ENCODE peak calls at places on chromosomes 12 and 14, in four cellular contexts. One of them, this sample, is unnamed. For H3K4me1, the result is how much of the 10 kb centered on the place peaks cover.

GRCh38 chr12:111840831-111841230 is 1.2 kb upstream of the MAPKAPK5 start:
- DNase-seq in HCT116: no peak
- DNase-seq in heart right ventricle: no peak
- DNase-seq in body of pancreas: no peak
- DNase-seq in this sample: no peak

GRCh38 chr12:3203713-3204112 is 126.5 kb downstream of the TSPAN9 start:
- DNase-seq in body of pancreas: no peak
- DNase-seq in HCT116: no peak
- DNase-seq in heart right ventricle: no peak
- DNase-seq in this sample: no peak

GRCh38 chr12:13905795-13906194 is 75.6 kb downstream of the GRIN2B start:
- DNase-seq in HCT116: no peak
- DNase-seq in heart right ventricle: no peak
- DNase-seq in body of pancreas: no peak
- DNase-seq in this sample: no peak

GRCh38 chr12:11782914-11783420 is 133.5 kb downstream of the ETV6 start:
- DNase-seq in HCT116: no peak
- DNase-seq in body of pancreas: no peak
- DNase-seq in heart right ventricle: no peak
- DNase-seq in this sample: no peak

GRCh38 chr14:26887842-26888241 is 290.0 kb upstream of the NOVA1 start:
- DNase-seq in heart right ventricle: no peak
- DNase-seq in HCT116: no peak
- DNase-seq in body of pancreas: peak
- DNase-seq in this sample: peak

GRCh38 chr12:113207621-113208040 is 13.6 kb upstream of the TPCN1 start:
- DNase-seq in HCT116: no peak
- DNase-seq in heart right ventricle: no peak
- DNase-seq in body of pancreas: no peak
- DNase-seq in this sample: no peak

GRCh38 chr14:95497561-95498011 is 18.9 kb downstream of the SYNE3 start:
- DNase-seq in HCT116: no peak
- DNase-seq in heart right ventricle: no peak
- DNase-seq in body of pancreas: no peak
- DNase-seq in this sample: no peak

GRCh38 chr12:90729741-90730140 is 225.2 kb downstream of the CCER1 start:
- DNase-seq in body of pancreas: no peak
- DNase-seq in heart right ventricle: no peak
- DNase-seq in HCT116: peak
- DNase-seq in this sample: no peak

GRCh38 chr12:105670664-105671063 is 340.2 kb downstream of the C12orf75 start:
- DNase-seq in heart right ventricle: no peak
- DNase-seq in HCT116: no peak
- DNase-seq in body of pancreas: no peak
- DNase-seq in this sample: no peak

GRCh38 chr14:54637829-54638446 is 71.0 kb downstream of the SAMD4A start:
- DNase-seq in body of pancreas: no peak
- DNase-seq in heart right ventricle: no peak
- DNase-seq in HCT116: no peak
- DNase-seq in this sample: no peak

GRCh38 chr14:40164083-40164482 is 731.9 kb upstream of the FBXO33 start:
- DNase-seq in heart right ventricle: no peak
- DNase-seq in body of pancreas: no peak
- DNase-seq in HCT116: no peak
- DNase-seq in this sample: no peak

GRCh38 chr14:61537567-61538463 is 157.5 kb upstream of the HIF1A start:
- DNase-seq in HCT116: peak
- DNase-seq in body of pancreas: peak
- DNase-seq in heart right ventricle: no peak
- DNase-seq in this sample: no peak

GRCh38 chr12:102478416-102479098 is 1.8 kb downstream of the IGF1 start:
- DNase-seq in HCT116: no peak
- DNase-seq in body of pancreas: no peak
- DNase-seq in heart right ventricle: no peak
- DNase-seq in this sample: no peak

GRCh38 chr12:122871851-122872785 is 23.8 kb downstream of the VPS37B start:
- DNase-seq in HCT116: no peak
- DNase-seq in body of pancreas: peak
- DNase-seq in heart right ventricle: peak
- DNase-seq in this sample: peak
- H3K4me3 ChIP-seq in HCT116: no peak
- H3K4me3 ChIP-seq in body of pancreas: no peak
- H3K4me3 ChIP-seq in heart right ventricle: no peak
- H3K4me3 ChIP-seq in this sample: peak

GRCh38 chr14:83870556-83870955 is 1659.4 kb upstream of the FLRT2 start:
- DNase-seq in body of pancreas: no peak
- DNase-seq in HCT116: no peak
- DNase-seq in heart right ventricle: no peak
- DNase-seq in this sample: no peak

GRCh38 chr14:83873626-83874025 is 1656.3 kb upstream of the FLRT2 start:
- DNase-seq in HCT116: no peak
- DNase-seq in body of pancreas: no peak
- DNase-seq in heart right ventricle: no peak
- DNase-seq in this sample: no peak

GRCh38 chr14:83874662-83875061 is 1655.3 kb upstream of the FLRT2 start:
- DNase-seq in heart right ventricle: no peak
- DNase-seq in HCT116: no peak
- DNase-seq in body of pancreas: no peak
- DNase-seq in this sample: no peak
- H3K4me1 ChIP-seq in heart right ventricle: under half
- H3K4me1 ChIP-seq in HCT116: under half
- H3K4me1 ChIP-seq in body of pancreas: under half
- H3K4me1 ChIP-seq in this sample: under half

GRCh38 chr12:4911316-4911994 is 1.8 kb downstream of the KCNA1 start:
- DNase-seq in body of pancreas: no peak
- DNase-seq in HCT116: no peak
- DNase-seq in heart right ventricle: no peak
- DNase-seq in this sample: no peak

GRCh38 chr12:4910502-4911315 is 1.0 kb downstream of the KCNA1 start:
- DNase-seq in heart right ventricle: no peak
- DNase-seq in HCT116: no peak
- DNase-seq in body of pancreas: no peak
- DNase-seq in this sample: no peak

GRCh38 chr12:4908694-4909396 is 860 bp upstream of the KCNA1 start:
- DNase-seq in heart right ventricle: no peak
- DNase-seq in body of pancreas: no peak
- DNase-seq in HCT116: no peak
- DNase-seq in this sample: no peak

GRCh38 chr12:4909397-4909733 is 340 bp upstream of the KCNA1 start:
- DNase-seq in body of pancreas: no peak
- DNase-seq in heart right ventricle: no peak
- DNase-seq in HCT116: no peak
- DNase-seq in this sample: no peak

GRCh38 chr12:4909734-4910501 is at the start of gene KCNA1:
- DNase-seq in HCT116: no peak
- DNase-seq in body of pancreas: no peak
- DNase-seq in heart right ventricle: no peak
- DNase-seq in this sample: no peak
- H3K4me3 ChIP-seq in HCT116: no peak
- H3K4me3 ChIP-seq in body of pancreas: peak
- H3K4me3 ChIP-seq in heart right ventricle: peak
- H3K4me3 ChIP-seq in this sample: peak

GRCh38 chr14:99573436-99574098 is 30.4 kb downstream of the CCDC85C start:
- DNase-seq in body of pancreas: no peak
- DNase-seq in heart right ventricle: no peak
- DNase-seq in HCT116: no peak
- DNase-seq in this sample: no peak
- H3K4me1 ChIP-seq in body of pancreas: half or more
- H3K4me1 ChIP-seq in heart right ventricle: half or more
- H3K4me1 ChIP-seq in HCT116: half or more
- H3K4me1 ChIP-seq in this sample: half or more

GRCh38 chr12:57864382-57864781 is 17.9 kb upstream of the CTDSP2 start:
- DNase-seq in HCT116: no peak
- DNase-seq in heart right ventricle: no peak
- DNase-seq in body of pancreas: no peak
- DNase-seq in this sample: no peak
- H3K4me3 ChIP-seq in HCT116: peak
- H3K4me3 ChIP-seq in heart right ventricle: no peak
- H3K4me3 ChIP-seq in body of pancreas: no peak
- H3K4me3 ChIP-seq in this sample: peak

DNA sequence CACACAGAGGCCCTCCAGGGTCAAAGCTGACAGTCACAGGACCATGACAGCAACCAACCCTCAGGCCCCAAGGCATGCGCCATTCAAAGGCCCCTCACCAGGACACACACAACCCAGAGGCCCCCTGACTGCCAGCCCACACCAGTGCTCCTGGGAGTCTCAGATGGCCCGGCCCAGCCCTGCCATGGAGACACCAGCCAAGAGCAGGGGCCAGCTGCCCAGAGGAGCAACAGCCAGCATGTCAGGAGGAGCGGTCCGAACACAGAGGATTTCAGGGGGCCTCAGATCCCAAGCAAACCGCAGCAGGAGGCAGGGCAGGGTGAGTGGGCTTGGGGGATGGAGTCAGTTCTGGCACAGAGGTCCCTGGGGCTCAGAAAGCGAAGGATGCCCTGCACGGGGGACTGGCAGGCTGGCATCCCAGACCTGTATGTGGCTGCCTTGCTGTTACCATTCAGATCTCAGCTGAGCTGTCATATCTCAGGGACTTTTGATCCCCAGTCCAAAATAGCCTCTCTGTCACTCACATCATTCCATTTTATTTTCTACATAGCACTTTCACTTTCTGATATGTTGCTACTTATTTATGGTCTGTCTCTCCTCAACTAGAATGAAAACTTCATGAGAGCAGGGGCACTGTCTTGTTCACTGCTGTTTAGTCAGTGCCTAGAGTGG is 4.8 kb downstream of the TMEM229B start:
- DNase-seq in HCT116: no peak
- DNase-seq in heart right ventricle: no peak
- DNase-seq in body of pancreas: no peak
- DNase-seq in this sample: no peak
- H3K4me1 ChIP-seq in HCT116: under half
- H3K4me1 ChIP-seq in heart right ventricle: under half
- H3K4me1 ChIP-seq in body of pancreas: under half
- H3K4me1 ChIP-seq in this sample: under half

DNA sequence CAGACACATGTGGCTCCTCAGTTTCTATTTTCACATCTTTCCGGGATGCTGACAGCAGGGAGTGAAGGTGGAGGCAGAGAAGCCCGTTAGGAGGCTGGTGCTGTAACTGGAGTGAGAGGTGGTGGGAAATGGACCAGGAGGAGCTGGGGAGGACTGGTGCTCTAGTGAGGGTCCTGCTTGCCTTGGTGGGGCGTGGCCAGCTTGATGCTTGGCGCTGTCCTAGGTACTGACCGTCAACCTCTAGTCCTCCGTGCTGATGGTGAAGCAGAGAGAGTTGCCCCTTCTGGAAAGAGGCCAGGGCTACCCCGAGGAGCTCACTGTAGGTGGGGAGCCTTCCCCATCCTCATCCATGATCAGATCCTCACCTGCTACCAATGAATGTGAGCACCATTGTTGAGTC is 1.4 kb downstream of the TRMT61A start:
- DNase-seq in body of pancreas: no peak
- DNase-seq in heart right ventricle: no peak
- DNase-seq in HCT116: no peak
- DNase-seq in this sample: no peak
- H3K4me3 ChIP-seq in body of pancreas: no peak
- H3K4me3 ChIP-seq in heart right ventricle: no peak
- H3K4me3 ChIP-seq in HCT116: peak
- H3K4me3 ChIP-seq in this sample: no peak

DNA sequence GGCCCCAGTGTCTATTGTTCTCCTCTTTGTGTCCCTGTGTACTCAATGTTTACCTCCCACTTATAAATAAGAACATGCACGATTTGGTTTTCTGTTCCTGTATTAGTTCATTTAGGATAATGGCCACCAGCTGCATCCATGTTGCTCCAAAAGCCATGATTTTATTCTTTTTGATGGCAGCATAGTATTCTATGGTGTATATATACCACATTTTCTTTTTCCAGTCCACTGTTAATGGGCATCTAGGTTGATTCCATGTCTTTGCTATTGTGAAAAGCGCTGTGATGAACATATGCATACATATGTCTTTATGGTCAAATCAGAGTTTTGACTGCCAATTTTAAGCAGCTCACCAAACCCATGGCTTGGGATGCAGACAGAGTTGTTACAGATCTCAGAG is 17.2 kb upstream of the ANP32D start:
- DNase-seq in HCT116: no peak
- DNase-seq in body of pancreas: no peak
- DNase-seq in heart right ventricle: no peak
- DNase-seq in this sample: no peak
- H3K4me1 ChIP-seq in HCT116: under half
- H3K4me1 ChIP-seq in body of pancreas: under half
- H3K4me1 ChIP-seq in heart right ventricle: under half
- H3K4me1 ChIP-seq in this sample: under half